ENCODE peak calls at places on chromosome 6, in seven cellular contexts. One of them, this sample, is unnamed.
A peak's percentile ranks its signal among the peaks of the same experiment; 100 is the strongest.

GRCh38 chr6:13848553-13849150 is 34.3 kb upstream of the MCUR1 start:
- DNase-seq in cardiac muscle cell: peak; percentile 26
- DNase-seq in GF-D8: no peak
- DNase-seq in NCI-H1436: no peak
- DNase-seq in lower leg skin: no peak
- DNase-seq in mesendoderm: no peak
- DNase-seq in spleen: no peak
- DNase-seq in this sample: no peak

GRCh38 chr6:161318456-161318855 is 44.6 kb upstream of the AGPAT4 start:
- DNase-seq in cardiac muscle cell: no peak
- DNase-seq in GF-D8: no peak
- DNase-seq in NCI-H1436: peak; percentile 27
- DNase-seq in lower leg skin: no peak
- DNase-seq in mesendoderm: no peak
- DNase-seq in spleen: no peak
- DNase-seq in this sample: no peak

GRCh38 chr6:42569102-42570028 is 5.5 kb downstream of the UBR2 start:
- DNase-seq in cardiac muscle cell: peak; percentile 91
- DNase-seq in GF-D8: peak; percentile 52
- DNase-seq in NCI-H1436: no peak
- DNase-seq in lower leg skin: no peak
- DNase-seq in mesendoderm: no peak
- DNase-seq in spleen: no peak
- DNase-seq in this sample: no peak

GRCh38 chr6:165811512-165811911 is 148.5 kb upstream of the PDE10A start:
- DNase-seq in cardiac muscle cell: no peak
- DNase-seq in GF-D8: no peak
- DNase-seq in NCI-H1436: no peak
- DNase-seq in lower leg skin: no peak
- DNase-seq in mesendoderm: no peak
- DNase-seq in spleen: peak; percentile 56
- DNase-seq in this sample: no peak

GRCh38 chr6:13351271-13351670 is 22.9 kb upstream of the TBC1D7 start:
- DNase-seq in cardiac muscle cell: no peak
- DNase-seq in GF-D8: no peak
- DNase-seq in NCI-H1436: no peak
- DNase-seq in lower leg skin: no peak
- DNase-seq in mesendoderm: peak; percentile 71
- DNase-seq in spleen: no peak
- DNase-seq in this sample: no peak

GRCh38 chr6:6471276-6471675 is 117.2 kb upstream of the LY86 start:
- DNase-seq in cardiac muscle cell: no peak
- DNase-seq in GF-D8: no peak
- DNase-seq in NCI-H1436: no peak
- DNase-seq in lower leg skin: no peak
- DNase-seq in mesendoderm: no peak
- DNase-seq in spleen: no peak
- DNase-seq in this sample: no peak

GRCh38 chr6:43575105-43575771 is 600 bp downstream of the XPO5 start:
- DNase-seq in cardiac muscle cell: peak; percentile 16
- DNase-seq in GF-D8: no peak
- DNase-seq in NCI-H1436: no peak
- DNase-seq in lower leg skin: peak; percentile 90
- DNase-seq in mesendoderm: peak; percentile 61
- DNase-seq in spleen: no peak
- DNase-seq in this sample: peak; percentile 54

GRCh38 chr6:129114992-129115391 is 232.1 kb downstream of the LAMA2 start:
- DNase-seq in cardiac muscle cell: peak; percentile 66
- DNase-seq in GF-D8: no peak
- DNase-seq in NCI-H1436: no peak
- DNase-seq in lower leg skin: no peak
- DNase-seq in mesendoderm: no peak
- DNase-seq in spleen: no peak
- DNase-seq in this sample: no peak

GRCh38 chr6:2810092-2810671 is 31.5 kb downstream of the SERPINB1 start:
- DNase-seq in cardiac muscle cell: peak; percentile 23
- DNase-seq in GF-D8: peak; percentile 89
- DNase-seq in NCI-H1436: no peak
- DNase-seq in lower leg skin: no peak
- DNase-seq in mesendoderm: no peak
- DNase-seq in spleen: no peak
- DNase-seq in this sample: no peak